ENCODE peak calls at places on chromosomes 2 and 18, in five cellular contexts. One of them, this sample, is unnamed. For H3K4me1, the result is how much of the 10 kb centered on the place peaks cover.

GRCh38 chr18:51637881-51638280 is 440.4 kb upstream of the MEX3C start:
- DNase-seq in A549: no peak
- DNase-seq in HepG2: no peak
- DNase-seq in lung: no peak
- DNase-seq in GM23338: no peak
- DNase-seq in this sample: no peak

GRCh38 chr18:57429607-57430165 is 5.5 kb upstream of the ONECUT2 start:
- DNase-seq in A549: no peak
- DNase-seq in HepG2: no peak
- DNase-seq in lung: no peak
- DNase-seq in GM23338: peak
- DNase-seq in this sample: no peak

GRCh38 chr2:34664266-34664665 is 1065.2 kb upstream of the FAM98A start:
- DNase-seq in A549: no peak
- DNase-seq in HepG2: no peak
- DNase-seq in lung: no peak
- DNase-seq in GM23338: no peak
- DNase-seq in this sample: no peak

GRCh38 chr2:24471662-24472061 is 19.4 kb upstream of the NCOA1 start:
- DNase-seq in A549: peak
- DNase-seq in HepG2: no peak
- DNase-seq in lung: no peak
- DNase-seq in GM23338: peak
- DNase-seq in this sample: no peak

GRCh38 chr2:3196716-3197115 is 180.9 kb downstream of the EIPR1 start:
- DNase-seq in A549: no peak
- DNase-seq in HepG2: no peak
- DNase-seq in lung: no peak
- DNase-seq in GM23338: no peak
- DNase-seq in this sample: no peak

GRCh38 chr2:118122768-118123335 is 34.6 kb downstream of the INSIG2 start:
- DNase-seq in A549: peak
- DNase-seq in HepG2: no peak
- DNase-seq in lung: no peak
- DNase-seq in GM23338: no peak
- DNase-seq in this sample: no peak

GRCh38 chr2:97774425-97774824 is 61.0 kb downstream of the ZAP70 start:
- DNase-seq in A549: no peak
- DNase-seq in HepG2: peak
- DNase-seq in lung: no peak
- DNase-seq in GM23338: peak
- DNase-seq in this sample: no peak

GRCh38 chr2:42795871-42796301 is 3.5 kb upstream of the HAAO start:
- DNase-seq in A549: no peak
- DNase-seq in HepG2: no peak
- DNase-seq in lung: no peak
- DNase-seq in GM23338: no peak
- DNase-seq in this sample: no peak

GRCh38 chr2:25234756-25235155 is 66.4 kb upstream of the POMC start:
- DNase-seq in A549: no peak
- DNase-seq in HepG2: no peak
- DNase-seq in lung: no peak
- DNase-seq in GM23338: no peak
- DNase-seq in this sample: no peak

GRCh38 chr2:66469219-66469902 is 34.4 kb downstream of the MEIS1 start:
- DNase-seq in A549: no peak
- DNase-seq in HepG2: no peak
- DNase-seq in lung: no peak
- DNase-seq in GM23338: peak
- DNase-seq in this sample: no peak

GRCh38 chr2:237600205-237600846 is 9.8 kb upstream of the RAB17 start:
- DNase-seq in A549: no peak
- DNase-seq in HepG2: peak
- DNase-seq in lung: no peak
- DNase-seq in GM23338: no peak
- DNase-seq in this sample: peak

GRCh38 chr2:46540496-46541342 is 61.4 kb downstream of the TMEM247 start:
- DNase-seq in A549: peak
- DNase-seq in HepG2: peak
- DNase-seq in lung: no peak
- DNase-seq in GM23338: no peak
- DNase-seq in this sample: peak

GRCh38 chr18:73835656-73836055 is 312.0 kb downstream of the FBXO15 start:
- DNase-seq in A549: no peak
- DNase-seq in HepG2: no peak
- DNase-seq in lung: no peak
- DNase-seq in GM23338: no peak
- DNase-seq in this sample: no peak

GRCh38 chr18:74951165-74951760 is 257.7 kb downstream of the PTGR3 start:
- DNase-seq in A549: peak
- DNase-seq in HepG2: peak
- DNase-seq in lung: peak
- DNase-seq in GM23338: no peak
- DNase-seq in this sample: no peak

GRCh38 chr2:39728941-39729351 is 50.1 kb downstream of the THUMPD2 start:
- DNase-seq in A549: peak
- DNase-seq in HepG2: peak
- DNase-seq in lung: no peak
- DNase-seq in GM23338: peak
- DNase-seq in this sample: peak

GRCh38 chr2:179422037-179422643 is 157.5 kb upstream of the SESTD1 start:
- DNase-seq in A549: peak
- DNase-seq in HepG2: peak
- DNase-seq in lung: peak
- DNase-seq in GM23338: peak
- DNase-seq in this sample: peak

GRCh38 chr2:15943914-15944313 is 3.6 kb downstream of the MYCN start:
- DNase-seq in A549: peak
- DNase-seq in HepG2: no peak
- DNase-seq in lung: no peak
- DNase-seq in GM23338: no peak
- DNase-seq in this sample: no peak

GRCh38 chr2:218964041-218964771 is 4.7 kb downstream of the CDK5R2 start:
- DNase-seq in A549: peak
- DNase-seq in HepG2: no peak
- DNase-seq in lung: no peak
- DNase-seq in GM23338: peak
- DNase-seq in this sample: no peak

GRCh38 chr2:65231892-65232477 is 4.4 kb downstream of the ACTR2 start:
- DNase-seq in A549: no peak
- DNase-seq in HepG2: no peak
- DNase-seq in lung: no peak
- DNase-seq in GM23338: peak
- DNase-seq in this sample: no peak

GRCh38 chr2:211591456-211591855 is 947.1 kb downstream of the ERBB4 start:
- DNase-seq in A549: no peak
- DNase-seq in HepG2: no peak
- DNase-seq in lung: no peak
- DNase-seq in GM23338: no peak
- DNase-seq in this sample: no peak

GRCh38 chr2:216090369-216090786 is 8.7 kb downstream of the TMEM169 start:
- DNase-seq in A549: no peak
- DNase-seq in HepG2: no peak
- DNase-seq in lung: no peak
- DNase-seq in GM23338: no peak
- DNase-seq in this sample: no peak

GRCh38 chr2:149470046-149470445 is 117.5 kb downstream of the MMADHC start:
- DNase-seq in A549: no peak
- DNase-seq in HepG2: no peak
- DNase-seq in lung: peak
- DNase-seq in GM23338: no peak
- DNase-seq in this sample: no peak

GRCh38 chr2:171798156-171798815 is 95.8 kb downstream of the SLC25A12 start:
- DNase-seq in A549: no peak
- DNase-seq in HepG2: peak
- DNase-seq in lung: no peak
- DNase-seq in GM23338: no peak
- DNase-seq in this sample: no peak

GRCh38 chr2:234206738-234207137 is 156.2 kb downstream of the SPP2 start:
- DNase-seq in A549: no peak
- DNase-seq in HepG2: no peak
- DNase-seq in lung: no peak
- DNase-seq in GM23338: no peak
- DNase-seq in this sample: no peak
- H3K4me1 ChIP-seq in A549: under half
- H3K4me1 ChIP-seq in HepG2: under half
- H3K4me1 ChIP-seq in lung: under half
- H3K4me1 ChIP-seq in GM23338: under half
- H3K4me1 ChIP-seq in this sample: under half

DNA sequence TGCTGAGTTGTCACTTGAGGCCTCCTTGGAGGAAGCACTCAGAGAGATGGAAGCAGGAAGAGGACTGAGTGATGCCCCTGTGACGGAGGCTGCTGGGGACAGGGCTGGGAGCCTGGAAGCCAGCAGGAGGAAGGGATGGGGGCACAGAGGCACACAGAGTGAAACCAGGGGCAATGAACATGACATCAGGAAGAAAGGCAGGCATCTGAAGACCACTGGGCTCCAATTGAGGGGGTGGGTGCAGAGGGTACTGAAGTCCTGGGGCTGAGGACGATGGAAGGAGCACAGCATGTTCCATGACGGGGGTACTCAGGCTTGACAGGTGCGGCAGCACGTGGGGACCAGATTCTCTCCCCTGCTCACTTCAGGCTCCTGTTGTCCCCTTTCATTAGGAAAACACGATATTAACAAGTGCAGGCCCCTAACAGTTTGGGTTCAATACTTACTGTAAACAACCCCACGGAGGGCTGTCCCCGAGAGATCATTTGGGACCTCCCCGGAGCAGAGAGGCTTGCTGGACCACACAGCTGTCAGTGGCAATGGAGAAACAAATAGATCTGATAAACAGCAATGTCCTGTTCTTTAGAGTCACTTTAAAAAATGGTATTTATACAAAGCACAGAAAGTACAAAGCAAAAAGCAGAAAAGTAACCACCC is 8.7 kb downstream of the INPP5D start:
- DNase-seq in A549: no peak
- DNase-seq in HepG2: no peak
- DNase-seq in lung: no peak
- DNase-seq in GM23338: no peak
- DNase-seq in this sample: no peak
- H3K4me1 ChIP-seq in A549: under half
- H3K4me1 ChIP-seq in HepG2: under half
- H3K4me1 ChIP-seq in lung: under half
- H3K4me1 ChIP-seq in GM23338: under half
- H3K4me1 ChIP-seq in this sample: under half

GRCh38 chr2:20569464-20570223 is 81.3 kb downstream of the HS1BP3 start:
- DNase-seq in A549: no peak
- DNase-seq in HepG2: no peak
- DNase-seq in lung: no peak
- DNase-seq in GM23338: no peak
- DNase-seq in this sample: no peak
- H3K4me1 ChIP-seq in A549: under half
- H3K4me1 ChIP-seq in HepG2: half or more
- H3K4me1 ChIP-seq in lung: under half
- H3K4me1 ChIP-seq in GM23338: under half
- H3K4me1 ChIP-seq in this sample: under half

GRCh38 chr2:62032096-62032495 is 126.6 kb downstream of the COMMD1 start:
- DNase-seq in A549: no peak
- DNase-seq in HepG2: no peak
- DNase-seq in lung: no peak
- DNase-seq in GM23338: no peak
- DNase-seq in this sample: no peak
- H3K4me1 ChIP-seq in A549: under half
- H3K4me1 ChIP-seq in HepG2: under half
- H3K4me1 ChIP-seq in lung: under half
- H3K4me1 ChIP-seq in GM23338: under half
- H3K4me1 ChIP-seq in this sample: under half

DNA sequence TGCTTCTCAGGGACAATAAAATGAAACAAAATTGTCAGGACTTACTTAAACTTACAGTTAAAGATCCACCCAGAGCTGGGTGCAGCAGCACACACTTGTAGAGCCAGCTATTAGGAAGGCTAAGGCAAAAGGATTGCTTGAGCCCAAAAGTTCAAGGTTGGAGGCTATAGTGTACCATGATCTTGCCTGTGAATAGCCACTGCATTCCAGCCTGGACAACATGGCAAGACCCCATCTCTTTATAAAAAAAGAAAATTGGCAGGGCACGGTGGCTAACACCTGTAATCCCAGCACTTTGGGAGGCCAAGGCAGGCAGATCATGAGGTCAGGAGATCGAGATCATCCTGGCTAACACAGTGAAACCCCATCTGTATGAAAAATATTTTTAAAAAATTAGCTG is 34.6 kb downstream of the ACVR1 start:
- DNase-seq in A549: no peak
- DNase-seq in HepG2: no peak
- DNase-seq in lung: no peak
- DNase-seq in GM23338: no peak
- DNase-seq in this sample: no peak
- H3K4me1 ChIP-seq in A549: under half
- H3K4me1 ChIP-seq in HepG2: half or more
- H3K4me1 ChIP-seq in lung: half or more
- H3K4me1 ChIP-seq in GM23338: half or more
- H3K4me1 ChIP-seq in this sample: half or more

GRCh38 chr18:78319264-78319663 is 660.4 kb upstream of the SALL3 start:
- DNase-seq in A549: no peak
- DNase-seq in HepG2: no peak
- DNase-seq in lung: no peak
- DNase-seq in GM23338: no peak
- DNase-seq in this sample: no peak

GRCh38 chr18:78319934-78320333 is 659.7 kb upstream of the SALL3 start:
- DNase-seq in A549: no peak
- DNase-seq in HepG2: no peak
- DNase-seq in lung: no peak
- DNase-seq in GM23338: no peak
- DNase-seq in this sample: no peak

GRCh38 chr18:78323453-78324230 is 656.0 kb upstream of the SALL3 start:
- DNase-seq in A549: no peak
- DNase-seq in HepG2: no peak
- DNase-seq in lung: no peak
- DNase-seq in GM23338: no peak
- DNase-seq in this sample: no peak

DNA sequence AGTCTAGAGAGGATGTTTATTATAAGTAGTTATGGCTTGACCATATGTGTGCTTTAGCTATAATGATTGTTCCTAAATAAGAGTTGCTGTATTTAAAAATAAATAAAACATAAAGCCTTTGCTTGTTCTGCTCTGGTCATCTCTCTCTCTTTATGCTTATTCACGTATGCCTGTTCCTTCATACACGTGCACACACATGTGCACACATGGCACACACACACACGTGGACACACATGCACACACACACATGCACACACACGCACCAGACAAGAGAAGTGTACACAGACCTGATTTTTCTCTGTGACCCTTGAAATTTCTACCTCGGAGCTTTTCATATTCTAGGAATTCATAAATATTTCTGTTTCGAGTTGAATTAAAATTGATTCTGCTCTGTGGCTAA is 658.2 kb upstream of the SALL3 start:
- DNase-seq in A549: no peak
- DNase-seq in HepG2: no peak
- DNase-seq in lung: no peak
- DNase-seq in GM23338: no peak
- DNase-seq in this sample: no peak
- H3K4me1 ChIP-seq in A549: under half
- H3K4me1 ChIP-seq in HepG2: under half
- H3K4me1 ChIP-seq in lung: under half
- H3K4me1 ChIP-seq in GM23338: under half
- H3K4me1 ChIP-seq in this sample: under half

GRCh38 chr2:28666496-28667184 is 85.0 kb upstream of the PPP1CB start:
- DNase-seq in A549: no peak
- DNase-seq in HepG2: no peak
- DNase-seq in lung: no peak
- DNase-seq in GM23338: no peak
- DNase-seq in this sample: no peak
- H3K4me1 ChIP-seq in A549: under half
- H3K4me1 ChIP-seq in HepG2: under half
- H3K4me1 ChIP-seq in lung: under half
- H3K4me1 ChIP-seq in GM23338: under half
- H3K4me1 ChIP-seq in this sample: under half

This sample was measured in psoas muscle.